ENCODE peak calls at places on chromosomes 4 and X, in four cellular contexts. One of them, this sample, is unnamed.

GRCh38 chr4:154529737-154530136 is 20.5 kb downstream of the PLRG1 start:
- DNase-seq in HepG2: no peak
- DNase-seq in K562: no peak
- DNase-seq in GM12878: no peak
- DNase-seq in this sample: no peak

GRCh38 chrX:41558531-41558930 is 111.4 kb downstream of the NYX start:
- DNase-seq in HepG2: no peak
- DNase-seq in K562: peak; percentile 9
- DNase-seq in GM12878: no peak
- DNase-seq in this sample: no peak

GRCh38 chrX:154648931-154649863 is 4.2 kb downstream of the CTAG2 start:
- DNase-seq in HepG2: no peak
- DNase-seq in K562: no peak
- DNase-seq in GM12878: no peak
- DNase-seq in this sample: no peak

GRCh38 chrX:122504026-122504425 is 680.1 kb upstream of the GRIA3 start:
- DNase-seq in HepG2: no peak
- DNase-seq in K562: no peak
- DNase-seq in GM12878: no peak
- DNase-seq in this sample: no peak

GRCh38 chr4:24169956-24170355 is 280.1 kb upstream of the PPARGC1A start:
- DNase-seq in HepG2: no peak
- DNase-seq in K562: no peak
- DNase-seq in GM12878: no peak
- DNase-seq in this sample: no peak

GRCh38 chrX:74419861-74420193 is 1.5 kb upstream of the SLC16A2 start:
- DNase-seq in HepG2: no peak
- DNase-seq in K562: no peak
- DNase-seq in GM12878: no peak
- DNase-seq in this sample: no peak

GRCh38 chr4:125097729-125098128 is 217.0 kb upstream of the FAT4 start:
- DNase-seq in HepG2: no peak
- DNase-seq in K562: no peak
- DNase-seq in GM12878: no peak
- DNase-seq in this sample: no peak

GRCh38 chrX:118780509-118780908 is 43.1 kb upstream of the ZCCHC12 start:
- DNase-seq in HepG2: no peak
- DNase-seq in K562: no peak
- DNase-seq in GM12878: no peak
- DNase-seq in this sample: no peak

GRCh38 chrX:10501606-10502005 is 118.8 kb downstream of the MID1 start:
- DNase-seq in HepG2: no peak
- DNase-seq in K562: no peak
- DNase-seq in GM12878: no peak
- DNase-seq in this sample: no peak

DNA sequence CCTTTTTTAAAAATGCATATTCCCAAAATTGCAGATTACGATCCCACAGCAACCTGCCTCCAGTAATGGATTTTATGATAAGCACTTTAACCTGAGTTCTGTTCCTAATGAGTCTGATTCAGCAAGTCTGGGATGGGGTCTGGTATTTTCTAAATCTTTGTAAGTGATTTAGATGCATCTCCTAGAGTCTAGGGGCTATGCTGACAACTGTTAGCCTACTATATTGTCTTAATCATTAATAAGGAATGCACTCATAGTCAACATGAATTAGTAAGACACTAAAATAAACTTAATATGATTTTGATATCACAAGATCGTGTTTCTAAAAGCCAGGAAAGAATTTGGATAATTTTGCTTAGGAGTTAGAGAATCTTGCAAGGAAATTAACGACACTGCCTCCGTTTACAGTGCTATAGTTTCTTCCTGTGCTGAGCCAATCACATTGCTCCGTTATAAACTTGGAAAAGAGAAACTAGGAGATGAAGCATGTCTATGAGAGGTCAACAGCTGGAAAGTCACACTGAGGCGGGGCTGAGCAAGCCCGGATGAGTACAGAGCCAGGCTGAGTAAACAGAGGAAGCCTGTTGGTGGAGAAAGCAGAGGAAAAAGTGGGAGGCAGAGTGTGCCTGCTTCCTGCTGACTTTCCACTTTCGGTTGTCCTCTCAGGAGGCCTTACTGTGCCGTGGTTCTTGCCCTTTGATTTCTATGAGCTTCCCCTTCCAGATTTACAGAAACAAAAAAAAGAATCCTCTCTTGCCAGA is 5.4 kb downstream of the SCARB2 start:
- DNase-seq in HepG2: peak; percentile 85
- DNase-seq in K562: no peak
- DNase-seq in GM12878: no peak
- DNase-seq in this sample: no peak
- TF ChIP-seq POLR2A in HepG2: no peak
- TF ChIP-seq POLR2A in K562: no peak
- TF ChIP-seq POLR2A in GM12878: no peak
- TF ChIP-seq POLR2A in this sample: no peak

GRCh38 chr4:8110071-8110986 is 48.3 kb downstream of the ABLIM2 start:
- DNase-seq in HepG2: peak; percentile 21
- DNase-seq in K562: peak; percentile 44
- DNase-seq in GM12878: no peak
- DNase-seq in this sample: no peak

GRCh38 chr4:8113611-8114343 is 44.8 kb downstream of the ABLIM2 start:
- DNase-seq in HepG2: no peak
- DNase-seq in K562: no peak
- DNase-seq in GM12878: no peak
- DNase-seq in this sample: no peak

GRCh38 chr4:8114456-8115202 is 44.0 kb downstream of the ABLIM2 start:
- DNase-seq in HepG2: no peak
- DNase-seq in K562: no peak
- DNase-seq in GM12878: no peak
- DNase-seq in this sample: no peak

GRCh38 chr4:8112036-8112576 is 46.5 kb downstream of the ABLIM2 start:
- DNase-seq in HepG2: no peak
- DNase-seq in K562: no peak
- DNase-seq in GM12878: no peak
- DNase-seq in this sample: no peak

DNA sequence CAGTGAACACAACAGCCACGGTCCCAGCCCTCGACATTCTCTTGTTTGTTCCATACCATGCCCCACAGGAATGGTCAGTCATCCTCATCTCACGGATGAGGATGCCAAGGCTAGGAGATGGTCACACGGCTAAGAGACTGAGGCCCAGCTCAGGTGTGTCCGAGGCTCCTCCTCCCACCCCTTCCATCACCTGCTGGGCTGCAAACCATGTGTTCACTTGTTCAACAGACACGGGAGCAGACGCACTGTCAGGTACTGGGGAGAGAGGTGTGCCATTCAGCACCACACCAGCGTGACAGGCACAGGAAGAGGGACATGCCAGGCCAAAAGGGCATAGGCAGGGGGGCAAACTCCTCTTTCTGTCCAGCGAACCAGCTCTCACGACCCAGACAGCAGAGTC is 45.9 kb downstream of the ABLIM2 start:
- DNase-seq in HepG2: no peak
- DNase-seq in K562: no peak
- DNase-seq in GM12878: no peak
- DNase-seq in this sample: no peak
- TF ChIP-seq TAF1 in HepG2: no peak
- TF ChIP-seq TAF1 in K562: no peak
- TF ChIP-seq TAF1 in GM12878: no peak
- TF ChIP-seq TAF1 in this sample: no peak

DNA sequence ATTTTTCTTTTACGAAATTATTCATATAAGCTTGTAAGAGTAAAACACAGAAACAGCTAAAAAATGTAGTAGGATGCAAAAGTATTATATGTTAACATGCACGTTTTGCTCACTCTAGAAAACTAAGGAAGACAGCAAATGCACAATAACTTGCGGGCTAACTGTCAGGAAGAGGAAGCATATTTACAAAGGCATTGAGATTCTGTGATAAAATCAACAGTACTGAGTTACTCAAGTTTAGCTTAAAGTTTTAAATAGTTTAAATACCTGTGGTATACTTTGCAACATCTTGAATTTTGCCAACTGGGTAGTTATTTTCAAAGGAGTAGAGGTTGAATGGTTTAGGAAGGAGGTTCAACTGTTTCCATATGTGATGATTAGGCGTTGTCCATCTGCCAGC is 37.0 kb downstream of the SH2D1A start:
- DNase-seq in HepG2: no peak
- DNase-seq in K562: no peak
- DNase-seq in GM12878: no peak
- DNase-seq in this sample: no peak
- TF ChIP-seq POLR2A in HepG2: no peak
- TF ChIP-seq POLR2A in K562: no peak
- TF ChIP-seq POLR2A in GM12878: no peak
- TF ChIP-seq POLR2A in this sample: no peak

DNA sequence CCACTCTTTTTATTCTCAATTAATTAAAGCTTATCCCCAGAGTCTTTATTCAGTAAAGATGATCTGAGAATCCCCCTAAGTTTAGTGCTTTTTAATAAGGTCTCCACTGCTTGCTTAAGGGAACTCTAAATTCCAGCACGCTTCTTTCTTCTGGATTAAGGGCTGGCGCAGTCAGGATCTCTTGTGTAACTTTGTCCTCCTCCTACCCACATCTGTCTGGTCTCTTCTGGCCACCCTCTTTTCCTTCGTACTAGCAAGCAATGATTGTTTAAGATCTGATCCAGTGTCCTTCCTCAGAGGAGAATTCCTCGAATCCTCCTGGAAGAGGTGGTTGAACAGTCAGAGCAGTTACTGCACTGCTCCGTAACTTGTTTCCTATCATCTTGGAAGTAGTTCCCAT is 14.0 kb upstream of the PAQR3 start:
- DNase-seq in HepG2: no peak
- DNase-seq in K562: no peak
- DNase-seq in GM12878: no peak
- DNase-seq in this sample: no peak
- TF ChIP-seq TAF1 in HepG2: no peak
- TF ChIP-seq TAF1 in K562: no peak
- TF ChIP-seq TAF1 in GM12878: no peak
- TF ChIP-seq TAF1 in this sample: no peak

GRCh38 chrX:15854712-15855561 is at the start of gene AP1S2:
- DNase-seq in HepG2: peak; percentile 80
- DNase-seq in K562: peak; percentile 83
- DNase-seq in GM12878: peak; percentile 90
- DNase-seq in this sample: peak; percentile 75
- TF ChIP-seq POLR2A in HepG2: no peak
- TF ChIP-seq POLR2A in K562: peak; percentile 81
- TF ChIP-seq POLR2A in GM12878: peak; percentile 62
- TF ChIP-seq POLR2A in this sample: peak; percentile 81

This sample was measured in GM12892.